ENCODE peak calls at places on chromosomes 5 and 9, in four cellular contexts. F, S, Z and W are unnamed samples.

GRCh38 chr5:53067641-53068040 is 41.9 kb downstream of the MOCS2 start:
- DNase-seq in F (no peak), S (no peak), Z (no peak), W (no peak)

GRCh38 chr9:91847576-91847975 is 102.5 kb downstream of the ROR2 start:
- DNase-seq in F (no peak), S (no peak), Z (peak; percentile 41), W (no peak)

GRCh38 chr5:61139094-61139873 is 23.0 kb downstream of the SMIM15 start:
- DNase-seq in F (no peak), S (no peak), Z (no peak), W (no peak)

GRCh38 chr5:54362992-54363630 is 52.7 kb upstream of the ARL15 start:
- DNase-seq in F (no peak), S (no peak), Z (no peak), W (no peak)

GRCh38 chr9:32463500-32463899 is 62.5 kb downstream of the RIGI start:
- DNase-seq in F (no peak), S (no peak), Z (no peak), W (no peak)

GRCh38 chr9:125785187-125785840 is 38.1 kb downstream of the PBX3 start:
- DNase-seq in F (no peak), S (no peak), Z (no peak), W (no peak)

GRCh38 chr9:93302586-93303257 is 118.8 kb downstream of the WNK2 start:
- DNase-seq in F (no peak), S (peak; percentile 86), Z (peak; percentile 71), W (no peak)

GRCh38 chr9:134947265-134947955 is 29.7 kb upstream of the FCN1 start:
- DNase-seq in F (no peak), S (no peak), Z (peak; percentile 23), W (no peak)

GRCh38 chr5:145531038-145531734 is 304.0 kb downstream of the PRELID2 start:
- DNase-seq in F (no peak), S (no peak), Z (no peak), W (no peak)

GRCh38 chr5:56429110-56429561 is 196.0 kb upstream of the ANKRD55 start:
- DNase-seq in F (peak; percentile 50), S (no peak), Z (no peak), W (peak; percentile 52)

GRCh38 chr9:91126761-91127420 is 234.8 kb downstream of the AUH start:
- DNase-seq in F (no peak), S (no peak), Z (no peak), W (no peak)

GRCh38 chr9:85036503-85036902 is 367.0 kb downstream of the NTRK2 start:
- DNase-seq in F (no peak), S (no peak), Z (no peak), W (no peak)

GRCh38 chr5:18720002-18720401 is 1085.7 kb downstream of the TAF11L14 start:
- DNase-seq in F (no peak), S (no peak), Z (no peak), W (no peak)

GRCh38 chr5:178793156-178793555 is 62.7 kb upstream of the ZNF354A start:
- DNase-seq in F (peak; percentile 33), S (peak; percentile 35), Z (peak; percentile 45), W (peak; percentile 20)

GRCh38 chr9:119216891-119217290 is 152.3 kb downstream of the BRINP1 start:
- DNase-seq in F (no peak), S (no peak), Z (peak; percentile 46), W (peak; percentile 20)

GRCh38 chr5:19035816-19036215 is 952.2 kb downstream of the CDH18 start:
- DNase-seq in F (no peak), S (no peak), Z (no peak), W (no peak)

GRCh38 chr9:71897573-71897972 is 13.4 kb downstream of the ABHD17B start:
- DNase-seq in F (no peak), S (peak; percentile 81), Z (no peak), W (no peak)

GRCh38 chr9:135244751-135245221 is 157.3 kb downstream of the OLFM1 start:
- DNase-seq in F (peak; percentile 41), S (no peak), Z (no peak), W (peak; percentile 38)

GRCh38 chr5:148290271-148291195 is 21.7 kb upstream of the SPINK7 start:
- DNase-seq in F (no peak), S (peak; percentile 12), Z (no peak), W (no peak)

DNA sequence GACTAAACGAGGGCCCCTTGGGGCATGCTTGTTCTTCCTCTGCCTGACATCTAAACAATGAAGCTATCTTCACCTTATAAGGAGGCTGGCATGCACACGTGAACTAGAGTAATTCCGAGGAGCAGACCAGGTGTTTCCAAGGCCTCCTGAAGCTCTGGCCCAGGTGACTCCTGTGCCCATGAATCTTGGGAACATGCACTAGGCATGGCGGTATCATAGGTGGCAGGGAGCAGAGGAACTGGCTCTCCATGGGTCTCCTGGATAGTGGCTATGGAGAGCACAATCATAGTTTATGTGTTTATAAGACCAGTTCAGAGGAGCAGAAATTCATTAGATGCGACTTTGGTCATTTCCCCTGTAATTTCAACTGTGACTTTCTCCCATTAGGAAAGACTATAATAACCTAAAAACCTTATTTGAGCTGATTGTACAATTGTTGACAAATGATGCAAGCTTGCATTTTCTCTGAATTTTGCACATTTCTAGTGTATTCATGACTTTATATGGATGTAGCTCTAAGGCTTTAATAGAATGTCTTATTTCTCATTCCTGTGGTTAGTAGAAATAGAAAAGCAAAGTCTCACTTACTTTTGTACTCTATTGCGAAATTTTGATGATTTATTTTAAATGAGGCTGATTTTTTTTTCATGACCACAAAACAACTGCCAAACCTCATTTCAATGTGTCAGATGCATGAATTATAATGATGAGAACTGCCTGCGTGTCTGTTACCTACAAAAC is 135.3 kb upstream of the RPS23 start:
- DNase-seq in F (no peak), S (no peak), Z (no peak), W (no peak)
- H3K27ac ChIP-seq in F (no peak overlapping the region), S (no peak overlapping the region), Z (no peak overlapping the region), W (no peak overlapping the region)

GRCh38 chr5:172438304-172438652 is 16.0 kb downstream of the SH3PXD2B start:
- DNase-seq in F (no peak), S (no peak), Z (no peak), W (peak; percentile 7)
- H3K27ac ChIP-seq in F (peak overlapping the region; percentile 45), S (no peak overlapping the region), Z (peak overlapping the region; percentile 72), W (peak overlapping the region; percentile 52)

GRCh38 chr9:124755061-124755460 is 16.1 kb downstream of the NR6A1 start:
- DNase-seq in F (no peak), S (no peak), Z (no peak), W (no peak)
- H3K27ac ChIP-seq in F (no peak overlapping the region), S (no peak overlapping the region), Z (peak overlapping the region; percentile 6), W (no peak overlapping the region)

DNA sequence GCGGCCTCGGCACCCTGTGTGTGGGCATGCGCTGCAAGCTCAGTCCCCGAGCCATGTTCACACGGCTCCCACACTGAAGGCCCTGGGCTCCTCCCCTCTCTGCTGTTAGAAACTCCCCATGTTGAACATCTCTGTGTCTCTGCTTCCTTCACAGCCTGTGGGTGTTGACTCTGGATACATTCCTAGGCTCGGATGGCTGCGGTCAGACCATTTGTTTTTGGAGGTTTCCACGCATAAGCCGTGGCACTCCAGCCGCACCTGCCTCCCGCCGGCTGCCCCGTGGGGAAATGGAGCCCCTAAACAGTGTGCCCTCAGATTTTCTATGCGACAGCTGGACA is 31.2 kb upstream of the LRRC14B start:
- DNase-seq in F (no peak), S (no peak), Z (peak; percentile 9), W (no peak)
- H3K27ac ChIP-seq in F (no peak overlapping the region), S (no peak overlapping the region), Z (no peak overlapping the region), W (no peak overlapping the region)

GRCh38 chr5:157384971-157385709 is 74.9 kb upstream of the NIPAL4 start:
- DNase-seq in F (no peak), S (no peak), Z (no peak), W (peak; percentile 46)
- H3K27ac ChIP-seq in F (peak overlapping the region; percentile 75), S (no peak overlapping the region), Z (no peak overlapping the region), W (peak overlapping the region; percentile 75)

GRCh38 chr5:173729079-173729765 is 112.8 kb upstream of the BOD1 start:
- DNase-seq in F (no peak), S (no peak), Z (no peak), W (no peak)
- H3K27ac ChIP-seq in F (no peak overlapping the region), S (no peak overlapping the region), Z (no peak overlapping the region), W (no peak overlapping the region)

GRCh38 chr9:129995409-129996160 is 47.4 kb downstream of the FNBP1 start:
- DNase-seq in F (no peak), S (peak; percentile 48), Z (peak; percentile 72), W (no peak)
- H3K27ac ChIP-seq in F (peak overlapping the region; percentile 25), S (peak overlapping the region; percentile 96), Z (peak overlapping the region; percentile 50), W (peak overlapping the region; percentile 43)

DNA sequence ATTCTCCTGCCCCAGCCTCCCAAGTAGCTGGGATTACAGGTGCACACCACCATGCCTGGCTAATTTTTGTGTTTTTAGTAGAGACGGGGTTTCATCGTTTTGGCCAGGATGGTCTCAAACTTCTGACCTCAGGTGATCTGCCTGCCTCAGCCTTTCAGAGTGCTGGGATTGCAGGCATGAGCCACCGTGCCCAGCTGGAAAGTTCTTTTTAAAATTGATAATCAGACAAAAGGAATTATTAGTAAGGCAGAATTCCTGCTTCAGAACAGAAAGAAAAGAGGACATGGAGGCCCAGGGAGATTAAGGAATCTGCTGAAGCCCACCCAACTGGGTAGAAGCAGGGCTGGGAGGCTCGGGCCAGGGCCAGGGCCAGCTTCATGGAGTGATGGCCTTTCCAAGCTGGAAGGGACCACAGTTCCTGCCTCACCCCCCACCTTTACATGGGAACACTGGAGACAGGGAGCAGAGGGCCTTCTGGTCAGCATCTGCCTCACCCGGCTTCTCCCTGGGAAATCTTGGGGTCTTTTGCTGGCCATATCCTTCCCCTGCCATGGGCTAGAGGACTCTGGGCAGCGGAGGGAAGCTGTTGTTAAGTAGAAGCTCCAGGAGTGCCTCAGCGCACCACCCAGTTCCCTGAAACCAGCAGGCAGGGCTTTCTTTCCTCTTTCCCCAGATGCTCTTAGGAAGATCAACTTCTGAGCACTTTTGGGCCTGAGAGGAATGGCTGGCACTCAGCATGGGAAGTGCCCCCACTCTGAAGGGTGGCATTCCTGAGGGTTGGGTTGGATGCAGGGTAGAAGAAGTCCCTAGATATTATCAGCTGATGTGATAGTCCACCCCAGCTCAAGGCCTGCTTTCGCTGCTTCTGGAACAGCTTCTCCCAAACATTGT is 70.1 kb downstream of the RGS3 start:
- DNase-seq in F (no peak), S (no peak), Z (no peak), W (no peak)
- H3K27ac ChIP-seq in F (peak overlapping the region; percentile 34), S (no peak overlapping the region), Z (no peak overlapping the region), W (peak overlapping the region; percentile 94)

GRCh38 chr9:113589890-113590289 is 126.4 kb downstream of the RGS3 start:
- DNase-seq in F (no peak), S (peak; percentile 52), Z (no peak), W (no peak)
- H3K27ac ChIP-seq in F (peak overlapping the region; percentile 87), S (no peak overlapping the region), Z (no peak overlapping the region), W (peak overlapping the region; percentile 94)

GRCh38 chr9:130319944-130320696 is 54.6 kb downstream of the HMCN2 start:
- DNase-seq in F (no peak), S (no peak), Z (no peak), W (no peak)
- H3K27ac ChIP-seq in F (no peak overlapping the region), S (no peak overlapping the region), Z (no peak overlapping the region), W (no peak overlapping the region)